ENCODE peak calls at places on chromosomes 2 and 18, in six cellular contexts. T is neuronal stem cell, S is IMR-90, A is mesendoderm, G is trophoblast cell, V is H9. Y is an unnamed sample.

GRCh38 chr18:22505136-22505535 is 87.4 kb upstream of the CTAGE1 start:
- DNase-seq in T (no peak), S (peak), A (no peak), G (no peak), V (no peak), Y (peak)

GRCh38 chr2:46229134-46230063 is 67.8 kb upstream of the EPAS1 start:
- DNase-seq in T (peak), S (peak), A (peak), G (peak), V (peak), Y (peak)

GRCh38 chr2:33304032-33304864 is 172.2 kb upstream of the RASGRP3 start:
- DNase-seq in T (no peak), S (no peak), A (peak), G (no peak), V (no peak), Y (peak)

GRCh38 chr2:175003875-175004729 is 1.1 kb downstream of the CHN1 start:
- DNase-seq in T (no peak), S (no peak), A (peak), G (peak), V (peak), Y (peak)

GRCh38 chr2:195016821-195017220 is 640.2 kb upstream of the SLC39A10 start:
- DNase-seq in T (no peak), S (no peak), A (no peak), G (no peak), V (no peak), Y (no peak)

GRCh38 chr2:136448435-136448834 is 316.9 kb upstream of the THSD7B start:
- DNase-seq in T (no peak), S (no peak), A (peak), G (no peak), V (no peak), Y (no peak)

GRCh38 chr2:400988-401679 is 113.2 kb upstream of the ALKAL2 start:
- DNase-seq in T (no peak), S (no peak), A (peak), G (peak), V (no peak), Y (no peak)

GRCh38 chr2:99403084-99403483 is 65.9 kb downstream of the EIF5B start:
- DNase-seq in T (no peak), S (peak), A (no peak), G (no peak), V (no peak), Y (no peak)

GRCh38 chr2:197869501-197870111 is 65.2 kb downstream of the PLCL1 start:
- DNase-seq in T (no peak), S (no peak), A (peak), G (peak), V (no peak), Y (peak)

GRCh38 chr2:141341444-141341843 is 789.4 kb downstream of the LRP1B start:
- DNase-seq in T (no peak), S (peak), A (peak), G (no peak), V (no peak), Y (peak)

GRCh38 chr2:207423886-207424285 is 105.9 kb upstream of the CREB1 start:
- DNase-seq in T (no peak), S (peak), A (no peak), G (no peak), V (no peak), Y (peak)

GRCh38 chr2:85132834-85133637 is at the start of gene TCF7L1:
- DNase-seq in T (peak), S (peak), A (peak), G (peak), V (peak), Y (peak)

GRCh38 chr2:85137131-85137530 is 3.9 kb downstream of the TCF7L1 start:
- DNase-seq in T (no peak), S (no peak), A (no peak), G (no peak), V (no peak), Y (no peak)

GRCh38 chr2:85134255-85135065 is 1.3 kb downstream of the TCF7L1 start:
- DNase-seq in T (peak), S (peak), A (peak), G (peak), V (peak), Y (peak)

GRCh38 chr2:85133751-85134254 is 611 bp downstream of the TCF7L1 start:
- DNase-seq in T (peak), S (peak), A (peak), G (peak), V (no peak), Y (peak)

DNA sequence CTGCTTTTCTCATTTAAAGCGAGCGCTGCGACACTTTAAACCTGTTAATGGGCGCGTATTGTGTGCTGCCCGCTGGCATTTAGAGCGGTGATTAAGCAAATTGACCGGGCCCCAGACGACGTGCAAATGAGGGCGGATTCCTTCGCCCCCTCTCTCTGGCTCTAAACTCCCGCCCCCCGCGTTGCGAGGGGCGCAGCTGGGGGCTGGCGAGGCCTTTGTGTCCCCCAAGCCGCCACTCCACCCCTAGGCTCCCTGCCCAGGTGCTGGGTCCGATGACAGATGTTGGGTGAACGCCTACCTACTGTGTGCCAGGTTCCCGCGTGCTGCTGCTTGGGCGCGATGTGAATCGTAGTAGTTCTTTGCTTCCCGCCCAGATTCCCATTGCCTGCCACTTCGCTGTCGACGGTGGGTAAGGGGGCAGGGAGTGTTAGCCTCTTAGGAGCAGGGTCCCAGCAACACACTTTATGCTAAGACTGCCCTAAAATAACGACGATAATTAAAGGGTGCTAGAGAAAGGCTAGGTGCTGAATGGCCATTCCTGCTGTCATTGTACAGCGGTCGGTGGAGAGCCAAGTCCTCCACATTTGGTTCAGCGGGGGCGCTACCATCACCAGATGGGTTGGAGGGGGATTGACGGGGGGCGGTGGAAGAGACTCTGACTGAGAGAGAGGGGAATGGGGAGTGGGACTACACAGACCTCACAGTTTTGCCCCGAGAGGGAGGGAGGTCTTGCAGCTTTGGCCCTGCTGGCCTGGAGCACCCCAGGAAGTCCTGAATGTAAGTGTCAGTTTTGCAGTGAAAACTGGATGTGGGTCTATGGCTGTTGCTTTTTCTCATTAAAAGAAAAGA is 2.1 kb downstream of the TCF7L1 start:
- DNase-seq in T (peak), S (no peak), A (peak), G (peak), V (peak), Y (no peak)
- H2BK120ac ChIP-seq in T (no peak), S (no peak), A (no peak), G (no peak), V (no peak), Y (no peak)

GRCh38 chr2:230868947-230869690 is 4.4 kb downstream of the ITM2C start:
- DNase-seq in T (no peak), S (no peak), A (peak), G (peak), V (no peak), Y (peak)
- H2BK120ac ChIP-seq in T (no peak), S (no peak), A (no peak), G (peak), V (no peak), Y (peak)

DNA sequence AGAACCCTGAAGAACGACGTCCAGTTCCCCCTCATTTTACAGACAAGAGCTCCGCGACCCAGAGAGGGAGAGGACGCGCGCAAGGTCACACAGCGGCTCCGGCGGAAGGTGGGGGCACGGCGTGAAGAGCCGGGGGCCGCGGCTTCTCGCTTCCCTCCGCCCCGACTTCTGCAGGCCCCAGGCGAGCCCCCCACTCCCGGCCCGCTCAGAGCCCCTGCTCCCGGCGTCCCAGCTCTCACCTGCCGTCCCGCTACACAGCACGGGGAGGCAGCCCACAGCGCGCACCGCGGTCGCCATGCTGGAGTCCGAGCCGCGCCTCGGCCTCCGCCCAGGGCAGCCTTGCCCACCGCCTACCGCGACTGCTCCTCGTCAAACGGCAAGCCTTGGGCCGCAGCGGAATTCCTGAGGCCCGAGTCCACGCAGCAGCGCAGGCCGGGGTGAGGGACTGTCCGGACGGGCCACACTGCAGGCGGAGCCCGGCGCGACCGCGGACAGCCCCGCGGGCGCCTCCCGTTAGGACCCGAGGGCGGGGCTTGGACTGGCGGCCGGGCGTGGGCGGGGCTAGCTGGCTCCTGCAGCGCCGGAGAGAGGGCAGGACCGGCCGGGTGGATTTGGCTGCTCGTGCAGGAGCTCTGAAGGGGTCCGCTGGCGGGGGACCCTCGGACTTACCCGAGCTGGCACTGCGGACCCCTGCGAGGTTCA is at the start of gene MRPS5:
- DNase-seq in T (peak), S (peak), A (peak), G (peak), V (peak), Y (peak)
- H2BK120ac ChIP-seq in T (peak), S (peak), A (no peak), G (peak), V (no peak), Y (peak)

GRCh38 chr2:74191596-74192380 is 6.6 kb upstream of the MTHFD2 start:
- DNase-seq in T (no peak), S (no peak), A (no peak), G (no peak), V (no peak), Y (no peak)

GRCh38 chr2:74183878-74184277 is 5.2 kb upstream of the MOB1A start:
- DNase-seq in T (no peak), S (no peak), A (no peak), G (no peak), V (no peak), Y (no peak)

GRCh38 chr2:74186038-74186437 is 7.4 kb upstream of the MOB1A start:
- DNase-seq in T (no peak), S (no peak), A (no peak), G (peak), V (no peak), Y (no peak)

GRCh38 chr2:74188696-74189095 is 9.7 kb upstream of the MTHFD2 start:
- DNase-seq in T (no peak), S (no peak), A (no peak), G (no peak), V (no peak), Y (no peak)

GRCh38 chr2:74188018-74188601 is 9.4 kb upstream of the MOB1A start:
- DNase-seq in T (no peak), S (peak), A (peak), G (peak), V (peak), Y (peak)
- H2BK120ac ChIP-seq in T (no peak), S (peak), A (no peak), G (peak), V (no peak), Y (no peak)

DNA sequence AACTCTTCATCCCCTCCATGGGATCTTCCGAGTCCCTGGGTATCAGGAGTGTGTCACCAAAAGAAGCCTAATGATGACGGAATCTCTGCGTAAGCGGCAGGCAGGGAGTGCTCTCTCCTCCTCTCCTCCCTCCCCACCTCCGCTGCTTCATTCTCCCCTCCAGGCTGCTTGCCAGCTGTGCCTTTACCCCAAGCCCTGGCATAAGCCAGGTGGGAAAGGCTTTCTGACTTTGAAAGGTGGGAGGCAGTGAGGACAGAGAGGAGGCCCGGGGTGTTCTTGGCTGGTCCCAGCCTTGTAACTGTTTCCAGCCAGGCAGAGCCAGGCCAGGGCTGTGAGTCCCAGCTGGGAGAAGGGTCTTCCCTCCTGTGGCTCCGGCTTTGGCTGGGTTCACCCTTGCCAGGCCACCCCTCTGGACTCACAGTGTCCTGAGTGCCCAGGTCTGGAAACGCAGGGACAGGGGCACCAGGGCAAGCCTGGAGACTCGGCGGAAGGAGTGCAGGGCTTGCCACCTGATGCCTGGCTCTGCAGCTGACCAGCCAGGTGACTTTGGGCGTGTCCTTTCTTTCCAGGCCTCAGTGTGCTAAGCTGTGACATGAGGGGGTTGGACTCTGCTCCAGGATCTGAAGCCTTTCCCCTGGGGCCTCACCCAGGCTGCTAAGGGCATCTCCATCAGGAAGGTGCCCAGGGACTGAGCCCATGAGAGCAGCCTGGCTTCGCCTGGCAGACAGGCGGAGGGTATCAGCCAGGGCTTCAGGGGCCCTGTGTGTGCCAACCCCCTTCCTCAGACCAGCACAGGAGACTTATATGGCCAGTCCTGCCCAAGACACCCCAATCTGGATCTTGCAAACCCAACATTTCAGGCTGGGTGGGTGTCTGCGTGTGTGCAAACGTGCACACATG is 32.7 kb upstream of the HPCAL1 start:
- DNase-seq in T (no peak), S (no peak), A (no peak), G (no peak), V (peak), Y (no peak)
- H2BK120ac ChIP-seq in T (no peak), S (no peak), A (no peak), G (no peak), V (no peak), Y (no peak)

GRCh38 chr2:44137872-44138551 is 30.7 kb upstream of the PPM1B start:
- DNase-seq in T (no peak), S (no peak), A (peak), G (peak), V (peak), Y (no peak)

GRCh38 chr2:44136186-44136585 is 32.5 kb upstream of the PPM1B start:
- DNase-seq in T (no peak), S (peak), A (peak), G (peak), V (peak), Y (peak)

GRCh38 chr2:44135771-44136170 is 32.9 kb upstream of the PPM1B start:
- DNase-seq in T (no peak), S (peak), A (peak), G (peak), V (no peak), Y (peak)

GRCh38 chr2:44137048-44137447 is 31.6 kb upstream of the PPM1B start:
- DNase-seq in T (no peak), S (no peak), A (no peak), G (peak), V (no peak), Y (no peak)

DNA sequence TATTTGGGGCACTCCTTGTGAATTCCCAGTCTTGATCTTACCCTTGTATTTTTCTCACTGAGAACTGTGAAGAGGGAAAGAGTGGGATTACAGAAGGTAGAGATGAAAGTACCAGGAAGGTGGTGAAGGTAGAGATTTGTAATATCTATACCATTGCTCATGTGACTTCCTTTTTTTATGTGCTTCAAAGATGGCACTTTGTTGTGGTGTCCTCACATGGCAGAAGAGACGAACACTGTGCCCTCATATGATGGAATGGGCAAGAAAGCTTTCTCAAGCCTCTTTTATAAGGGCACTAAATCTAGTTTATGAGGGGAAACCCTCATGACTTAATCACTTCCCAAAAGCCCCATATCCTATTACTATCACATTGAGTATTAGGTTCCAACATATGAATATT is 28.9 kb upstream of the PPM1B start:
- DNase-seq in T (no peak), S (no peak), A (no peak), G (no peak), V (no peak), Y (no peak)
- H2BK120ac ChIP-seq in T (no peak), S (no peak), A (no peak), G (no peak), V (no peak), Y (no peak)

GRCh38 chr2:34836361-34836760 is 1237.3 kb upstream of the FAM98A start:
- DNase-seq in T (no peak), S (no peak), A (no peak), G (no peak), V (no peak), Y (no peak)

GRCh38 chr2:34825671-34826070 is 1226.6 kb upstream of the FAM98A start:
- DNase-seq in T (no peak), S (no peak), A (no peak), G (no peak), V (no peak), Y (no peak)

GRCh38 chr2:34828481-34828880 is 1229.4 kb upstream of the FAM98A start:
- DNase-seq in T (no peak), S (no peak), A (no peak), G (no peak), V (no peak), Y (no peak)

DNA sequence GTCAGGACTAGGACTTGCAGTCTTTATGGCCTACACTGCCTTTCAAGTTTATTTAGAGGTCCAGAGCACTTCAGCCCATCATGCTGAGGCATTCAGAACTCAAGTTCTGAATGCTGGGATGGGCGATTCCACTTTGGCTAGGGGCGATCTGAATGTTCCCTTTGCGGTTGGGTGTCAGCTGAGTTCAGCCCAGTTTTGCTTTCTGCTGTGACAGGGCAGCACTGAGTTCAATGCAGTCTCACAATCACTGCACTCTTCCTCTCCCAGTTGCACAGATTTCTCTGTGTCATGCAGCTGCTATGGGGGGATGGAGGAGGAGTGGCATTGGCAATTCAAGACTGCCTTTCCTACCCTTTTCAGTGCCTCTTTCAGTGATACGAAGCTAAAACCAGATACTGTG is 1232.0 kb upstream of the FAM98A start:
- DNase-seq in T (no peak), S (no peak), A (no peak), G (no peak), V (no peak), Y (no peak)
- H2BK120ac ChIP-seq in T (no peak), S (no peak), A (no peak), G (no peak), V (no peak), Y (no peak)

GRCh38 chr2:7429733-7430132 is 512.5 kb downstream of the RNF144A start:
- DNase-seq in T (no peak), S (no peak), A (peak), G (peak), V (no peak), Y (no peak)
- H2BK120ac ChIP-seq in T (no peak), S (no peak), A (peak), G (no peak), V (no peak), Y (no peak)